ENCODE peak calls at places on chromosomes 13 and 19, in five cellular contexts. One of them, this sample, is unnamed.

GRCh38 chr13:51524312-51524711 is 60.0 kb upstream of the WDFY2 start:
- ATAC-seq in heart right ventricle: no peak
- ATAC-seq in HCT116: no peak
- ATAC-seq in psoas muscle: no peak
- ATAC-seq in upper lobe of left lung: no peak
- ATAC-seq in this sample: no peak

GRCh38 chr13:79307866-79308298 is 98.2 kb downstream of the RBM26 start:
- ATAC-seq in heart right ventricle: peak; percentile 65
- ATAC-seq in HCT116: peak; percentile 59
- ATAC-seq in psoas muscle: peak; percentile 60
- ATAC-seq in upper lobe of left lung: peak; percentile 57
- ATAC-seq in this sample: no peak

GRCh38 chr19:2550431-2551171 is 74.7 kb downstream of the GADD45B start:
- ATAC-seq in heart right ventricle: peak; percentile 6
- ATAC-seq in HCT116: no peak
- ATAC-seq in psoas muscle: peak; percentile 92
- ATAC-seq in upper lobe of left lung: no peak
- ATAC-seq in this sample: no peak

GRCh38 chr19:1653300-1653628 is 849 bp upstream of the TCF3 start:
- ATAC-seq in heart right ventricle: no peak
- ATAC-seq in HCT116: peak; percentile 15
- ATAC-seq in psoas muscle: no peak
- ATAC-seq in upper lobe of left lung: peak; percentile 41
- ATAC-seq in this sample: peak; percentile 22

GRCh38 chr19:55027472-55028337 is 10.4 kb downstream of the GP6 start:
- ATAC-seq in heart right ventricle: no peak
- ATAC-seq in HCT116: peak; percentile 70
- ATAC-seq in psoas muscle: no peak
- ATAC-seq in upper lobe of left lung: no peak
- ATAC-seq in this sample: no peak

GRCh38 chr13:26946675-26947342 is 186.2 kb upstream of the GPR12 start:
- ATAC-seq in heart right ventricle: peak; percentile 79
- ATAC-seq in HCT116: peak; percentile 96
- ATAC-seq in psoas muscle: no peak
- ATAC-seq in upper lobe of left lung: peak; percentile 59
- ATAC-seq in this sample: peak; percentile 76

GRCh38 chr19:11887618-11888531 is at the start of gene ZNF69:
- ATAC-seq in heart right ventricle: peak; percentile 99
- ATAC-seq in HCT116: no peak
- ATAC-seq in psoas muscle: peak; percentile 97
- ATAC-seq in upper lobe of left lung: peak; percentile 98
- ATAC-seq in this sample: peak; percentile 96

GRCh38 chr13:61756031-61756430 is 340.4 kb upstream of the PCDH20 start:
- ATAC-seq in heart right ventricle: no peak
- ATAC-seq in HCT116: no peak
- ATAC-seq in psoas muscle: no peak
- ATAC-seq in upper lobe of left lung: no peak
- ATAC-seq in this sample: no peak

GRCh38 chr19:1538978-1539377 is 15.1 kb downstream of the PLK5 start:
- ATAC-seq in heart right ventricle: peak; percentile 33
- ATAC-seq in HCT116: no peak
- ATAC-seq in psoas muscle: no peak
- ATAC-seq in upper lobe of left lung: no peak
- ATAC-seq in this sample: no peak

GRCh38 chr19:45450042-45450380 is 17.8 kb upstream of the FOSB start:
- ATAC-seq in heart right ventricle: no peak
- ATAC-seq in HCT116: peak; percentile 61
- ATAC-seq in psoas muscle: no peak
- ATAC-seq in upper lobe of left lung: no peak
- ATAC-seq in this sample: no peak

GRCh38 chr13:26589754-26590153 is 32.3 kb downstream of the WASF3 start:
- ATAC-seq in heart right ventricle: no peak
- ATAC-seq in HCT116: no peak
- ATAC-seq in psoas muscle: no peak
- ATAC-seq in upper lobe of left lung: no peak
- ATAC-seq in this sample: no peak

GRCh38 chr19:46753420-46754155 is 7.3 kb upstream of the STRN4 start:
- ATAC-seq in heart right ventricle: peak; percentile 16
- ATAC-seq in HCT116: peak; percentile 72
- ATAC-seq in psoas muscle: no peak
- ATAC-seq in upper lobe of left lung: peak; percentile 50
- ATAC-seq in this sample: no peak

GRCh38 chr13:45055198-45055901 is 65.0 kb upstream of the GTF2F2 start:
- ATAC-seq in heart right ventricle: peak; percentile 69
- ATAC-seq in HCT116: peak; percentile 81
- ATAC-seq in psoas muscle: peak; percentile 79
- ATAC-seq in upper lobe of left lung: peak; percentile 88
- ATAC-seq in this sample: peak; percentile 76

GRCh38 chr13:79869326-79869725 is 388.4 kb downstream of the NDFIP2 start:
- ATAC-seq in heart right ventricle: no peak
- ATAC-seq in HCT116: no peak
- ATAC-seq in psoas muscle: no peak
- ATAC-seq in upper lobe of left lung: no peak
- ATAC-seq in this sample: no peak

GRCh38 chr19:19816679-19817078 is 4.9 kb downstream of the ZNF506 start:
- ATAC-seq in heart right ventricle: no peak
- ATAC-seq in HCT116: no peak
- ATAC-seq in psoas muscle: no peak
- ATAC-seq in upper lobe of left lung: peak; percentile 38
- ATAC-seq in this sample: no peak
- H3K4me3 ChIP-seq in heart right ventricle: no peak overlapping the region
- H3K4me3 ChIP-seq in HCT116: no peak overlapping the region
- H3K4me3 ChIP-seq in psoas muscle: no peak overlapping the region
- H3K4me3 ChIP-seq in upper lobe of left lung: no peak overlapping the region
- H3K4me3 ChIP-seq in this sample: no peak overlapping the region

GRCh38 chr19:41547569-41547968 is 28.4 kb upstream of the CEACAM21 start:
- ATAC-seq in heart right ventricle: no peak
- ATAC-seq in HCT116: no peak
- ATAC-seq in psoas muscle: no peak
- ATAC-seq in upper lobe of left lung: no peak
- ATAC-seq in this sample: no peak

GRCh38 chr19:41548047-41548446 is 27.9 kb upstream of the CEACAM21 start:
- ATAC-seq in heart right ventricle: no peak
- ATAC-seq in HCT116: no peak
- ATAC-seq in psoas muscle: no peak
- ATAC-seq in upper lobe of left lung: no peak
- ATAC-seq in this sample: no peak

GRCh38 chr19:41551711-41552110 is 24.3 kb upstream of the CEACAM21 start:
- ATAC-seq in heart right ventricle: no peak
- ATAC-seq in HCT116: no peak
- ATAC-seq in psoas muscle: no peak
- ATAC-seq in upper lobe of left lung: no peak
- ATAC-seq in this sample: no peak

GRCh38 chr19:41551212-41551610 is 24.8 kb upstream of the CEACAM21 start:
- ATAC-seq in heart right ventricle: no peak
- ATAC-seq in HCT116: no peak
- ATAC-seq in psoas muscle: no peak
- ATAC-seq in upper lobe of left lung: no peak
- ATAC-seq in this sample: no peak

GRCh38 chr19:41548954-41549688 is 26.8 kb upstream of the CEACAM21 start:
- ATAC-seq in heart right ventricle: peak; percentile 75
- ATAC-seq in HCT116: no peak
- ATAC-seq in psoas muscle: no peak
- ATAC-seq in upper lobe of left lung: peak; percentile 48
- ATAC-seq in this sample: no peak
- H3K4me3 ChIP-seq in heart right ventricle: peak overlapping the region; percentile 33
- H3K4me3 ChIP-seq in HCT116: no peak overlapping the region
- H3K4me3 ChIP-seq in psoas muscle: peak overlapping the region; percentile 8
- H3K4me3 ChIP-seq in upper lobe of left lung: peak overlapping the region; percentile 38
- H3K4me3 ChIP-seq in this sample: peak overlapping the region; percentile 7

DNA sequence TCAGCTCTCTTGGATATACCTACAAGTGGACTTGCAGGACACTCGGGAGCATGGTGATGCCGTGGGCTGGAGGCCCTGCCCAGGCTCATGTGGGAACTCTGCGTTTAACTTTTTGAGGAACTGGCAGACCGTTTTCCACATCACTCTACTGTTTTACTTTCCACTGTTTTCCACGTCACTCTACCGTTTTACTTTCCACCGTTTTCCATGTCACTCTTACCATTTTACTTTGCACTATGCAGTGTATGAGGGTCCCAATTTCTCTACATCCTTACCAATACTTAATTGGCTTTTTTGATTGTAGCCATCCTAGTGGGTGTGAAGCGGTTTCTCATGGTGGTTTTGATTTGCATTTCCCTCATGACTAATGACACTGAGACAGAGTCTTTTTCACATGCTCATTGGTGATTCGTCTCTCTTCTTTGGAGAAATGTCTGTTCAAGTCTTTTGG is 40.5 kb downstream of the GATAD2A start:
- ATAC-seq in heart right ventricle: no peak
- ATAC-seq in HCT116: no peak
- ATAC-seq in psoas muscle: no peak
- ATAC-seq in upper lobe of left lung: peak; percentile 28
- ATAC-seq in this sample: no peak
- H3K4me3 ChIP-seq in heart right ventricle: no peak overlapping the region
- H3K4me3 ChIP-seq in HCT116: no peak overlapping the region
- H3K4me3 ChIP-seq in psoas muscle: no peak overlapping the region
- H3K4me3 ChIP-seq in upper lobe of left lung: no peak overlapping the region
- H3K4me3 ChIP-seq in this sample: no peak overlapping the region

GRCh38 chr19:15437355-15438123 is 12.2 kb downstream of the WIZ start:
- ATAC-seq in heart right ventricle: no peak
- ATAC-seq in HCT116: no peak
- ATAC-seq in psoas muscle: peak; percentile 36
- ATAC-seq in upper lobe of left lung: no peak
- ATAC-seq in this sample: peak; percentile 47

GRCh38 chr19:15439821-15440641 is 9.7 kb downstream of the WIZ start:
- ATAC-seq in heart right ventricle: no peak
- ATAC-seq in HCT116: no peak
- ATAC-seq in psoas muscle: no peak
- ATAC-seq in upper lobe of left lung: no peak
- ATAC-seq in this sample: no peak

GRCh38 chr19:15438124-15438496 is 11.6 kb downstream of the WIZ start:
- ATAC-seq in heart right ventricle: no peak
- ATAC-seq in HCT116: no peak
- ATAC-seq in psoas muscle: no peak
- ATAC-seq in upper lobe of left lung: no peak
- ATAC-seq in this sample: no peak

GRCh38 chr19:15438577-15438976 is 11.2 kb downstream of the WIZ start:
- ATAC-seq in heart right ventricle: no peak
- ATAC-seq in HCT116: no peak
- ATAC-seq in psoas muscle: no peak
- ATAC-seq in upper lobe of left lung: no peak
- ATAC-seq in this sample: no peak

DNA sequence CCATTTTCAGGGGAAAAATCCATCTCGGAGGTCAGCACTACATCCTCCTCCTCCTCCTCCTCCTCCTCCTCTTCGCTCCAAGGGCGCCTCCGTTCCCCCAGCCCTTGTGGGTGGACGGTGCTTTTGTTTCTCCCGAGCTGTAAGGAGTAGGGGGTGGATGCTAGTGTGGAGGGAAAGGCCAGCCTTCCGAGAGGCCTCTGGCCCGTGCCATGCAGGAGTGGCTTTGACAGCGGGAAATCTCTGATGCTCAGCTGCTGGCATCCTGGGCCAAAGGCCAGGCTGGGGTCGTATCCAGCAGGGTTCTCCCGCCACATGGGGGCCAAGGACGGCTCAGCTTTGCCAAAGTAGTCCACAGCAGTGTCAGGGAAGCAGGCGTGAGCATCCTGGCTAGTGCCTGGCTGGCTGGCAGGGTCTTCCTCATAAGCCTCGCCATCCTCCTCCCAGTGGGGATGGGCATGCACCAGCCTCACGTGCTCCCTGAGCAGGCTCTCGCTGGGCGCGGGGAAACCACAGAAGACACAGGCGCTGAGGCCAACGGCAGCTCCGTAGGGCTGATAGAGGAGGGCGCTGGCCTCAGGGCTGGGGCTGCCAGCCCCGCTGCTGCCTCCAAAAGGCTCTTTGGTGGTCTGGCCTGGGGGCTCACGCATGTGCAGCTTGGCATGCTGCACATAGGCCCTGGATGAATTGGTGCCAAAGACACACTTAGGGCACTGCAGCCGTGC is 10.5 kb downstream of the WIZ start:
- ATAC-seq in heart right ventricle: no peak
- ATAC-seq in HCT116: no peak
- ATAC-seq in psoas muscle: no peak
- ATAC-seq in upper lobe of left lung: no peak
- ATAC-seq in this sample: no peak
- H3K4me3 ChIP-seq in heart right ventricle: no peak overlapping the region
- H3K4me3 ChIP-seq in HCT116: no peak overlapping the region
- H3K4me3 ChIP-seq in psoas muscle: no peak overlapping the region
- H3K4me3 ChIP-seq in upper lobe of left lung: no peak overlapping the region
- H3K4me3 ChIP-seq in this sample: no peak overlapping the region

DNA sequence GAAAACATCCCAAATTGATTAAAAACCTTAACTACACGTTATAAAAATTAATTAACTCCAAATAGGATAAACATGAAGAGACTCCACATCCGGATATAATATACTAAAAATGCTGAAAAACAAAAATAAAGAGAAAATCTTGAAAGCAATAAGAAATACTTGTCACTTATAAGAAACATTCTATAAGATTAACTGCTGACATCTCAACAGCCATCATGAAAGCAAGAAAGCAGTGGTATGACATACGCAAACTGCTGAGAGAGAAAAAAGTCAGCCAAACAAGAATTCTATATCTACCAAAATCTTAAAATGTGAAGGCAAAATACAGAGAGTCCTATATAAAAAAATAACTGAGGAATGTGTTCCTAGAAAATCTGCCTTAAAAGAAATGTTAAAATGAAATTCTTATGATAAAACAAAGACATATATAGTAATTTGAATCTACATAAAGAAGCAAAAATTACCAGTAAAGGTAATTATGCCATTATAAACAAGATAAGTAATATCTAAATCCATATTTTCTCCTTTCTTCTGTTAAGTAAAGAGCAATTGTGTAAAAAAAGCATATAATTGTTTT is 1851.1 kb downstream of the PCDH9 start:
- ATAC-seq in heart right ventricle: no peak
- ATAC-seq in HCT116: no peak
- ATAC-seq in psoas muscle: no peak
- ATAC-seq in upper lobe of left lung: no peak
- ATAC-seq in this sample: no peak
- H3K4me3 ChIP-seq in heart right ventricle: no peak overlapping the region
- H3K4me3 ChIP-seq in HCT116: no peak overlapping the region
- H3K4me3 ChIP-seq in psoas muscle: no peak overlapping the region
- H3K4me3 ChIP-seq in upper lobe of left lung: no peak overlapping the region
- H3K4me3 ChIP-seq in this sample: no peak overlapping the region

DNA sequence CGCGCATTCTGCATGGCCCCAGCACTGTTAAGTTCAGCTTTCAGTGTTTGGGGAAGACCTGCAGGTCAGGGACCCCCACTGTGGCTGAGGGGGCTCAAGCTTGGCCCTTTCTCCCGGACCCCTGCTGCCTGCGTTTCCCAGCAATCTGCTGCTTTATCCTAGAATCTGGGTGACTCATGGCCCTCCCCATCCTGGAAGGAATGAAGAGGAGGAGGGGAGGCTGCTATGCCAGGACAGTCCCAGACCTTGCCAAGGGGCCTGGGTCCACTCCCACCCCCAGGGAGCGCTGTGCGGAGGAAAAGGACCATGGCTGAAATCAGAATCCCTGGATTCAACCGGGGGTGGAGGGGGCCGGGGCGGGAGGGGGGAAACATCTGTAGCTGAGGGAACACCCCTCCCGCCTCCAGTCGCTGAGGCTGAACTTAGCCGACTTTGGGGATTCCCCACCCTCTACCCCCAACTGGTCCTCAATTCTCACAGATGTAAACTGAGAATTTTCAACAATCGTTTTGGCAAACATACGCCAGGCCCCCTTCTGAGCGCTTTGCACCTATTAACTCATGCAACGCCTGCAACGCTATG is 20.6 kb downstream of the ZNF114 start:
- ATAC-seq in heart right ventricle: peak; percentile 59
- ATAC-seq in HCT116: peak; percentile 59
- ATAC-seq in psoas muscle: no peak
- ATAC-seq in upper lobe of left lung: peak; percentile 60
- ATAC-seq in this sample: peak; percentile 10
- H3K4me3 ChIP-seq in heart right ventricle: peak overlapping the region; percentile 49
- H3K4me3 ChIP-seq in HCT116: peak overlapping the region; percentile 50
- H3K4me3 ChIP-seq in psoas muscle: peak overlapping the region; percentile 53
- H3K4me3 ChIP-seq in upper lobe of left lung: peak overlapping the region; percentile 46
- H3K4me3 ChIP-seq in this sample: peak overlapping the region; percentile 47